ENCODE peak calls at places on chromosomes 6 and 20, in six cellular contexts. I is HepG2, A is A549, F is endothelial cell of umbilical vein, G is K562, Y is GM12878. R is an unnamed sample.

GRCh38 chr6:19417713-19418112 is 419.5 kb upstream of the ID4 start:
- DNase-seq in I (no peak), A (peak), F (no peak), G (no peak), Y (no peak), R (no peak)

GRCh38 chr6:1136415-1136774 is 175.5 kb upstream of the FOXQ1 start:
- DNase-seq in I (no peak), A (no peak), F (no peak), G (no peak), Y (no peak), R (no peak)

GRCh38 chr6:39791311-39791710 is 865 bp upstream of the DAAM2 start:
- DNase-seq in I (peak), A (no peak), F (no peak), G (peak), Y (no peak), R (peak)

GRCh38 chr6:82273295-82273694 is 25.8 kb upstream of the IBTK start:
- DNase-seq in I (no peak), A (no peak), F (no peak), G (no peak), Y (no peak), R (no peak)

GRCh38 chr6:109701774-109702173 is 10.7 kb downstream of the FIG4 start:
- DNase-seq in I (no peak), A (no peak), F (no peak), G (no peak), Y (no peak), R (peak)

GRCh38 chr20:22974354-22974753 is 60.8 kb upstream of the SSTR4 start:
- DNase-seq in I (peak), A (peak), F (peak), G (peak), Y (no peak), R (peak)

GRCh38 chr20:47377122-47377722 is 20.7 kb upstream of the ZMYND8 start:
- DNase-seq in I (no peak), A (peak), F (no peak), G (no peak), Y (no peak), R (no peak)

GRCh38 chr6:170523256-170524187 is 29.6 kb downstream of the PSMB1 start:
- DNase-seq in I (no peak), A (no peak), F (peak), G (no peak), Y (no peak), R (peak)

GRCh38 chr6:112626468-112627082 is 279.4 kb downstream of the RFPL4B start:
- DNase-seq in I (peak), A (peak), F (no peak), G (no peak), Y (no peak), R (peak)

GRCh38 chr6:84847349-84848160 is 83.2 kb upstream of the TBX18 start:
- DNase-seq in I (no peak), A (peak), F (peak), G (no peak), Y (no peak), R (no peak)

GRCh38 chr6:145744619-145745018 is 9.3 kb upstream of the EPM2A start:
- DNase-seq in I (no peak), A (no peak), F (no peak), G (no peak), Y (no peak), R (no peak)

GRCh38 chr20:53736757-53737403 is 143.2 kb upstream of the ZNF217 start:
- DNase-seq in I (no peak), A (no peak), F (peak), G (no peak), Y (peak), R (peak)

GRCh38 chr20:8313073-8313472 is 181.0 kb downstream of the PLCB1 start:
- DNase-seq in I (no peak), A (no peak), F (no peak), G (no peak), Y (no peak), R (no peak)

GRCh38 chr6:158818580-158819212 is 472 bp downstream of the EZR start:
- DNase-seq in I (peak), A (peak), F (peak), G (peak), Y (no peak), R (peak)

GRCh38 chr6:17768881-17769280 is 62.2 kb upstream of the NUP153 start:
- DNase-seq in I (no peak), A (no peak), F (peak), G (no peak), Y (no peak), R (no peak)
- TF ChIP-seq MAX in I (no peak), A (no peak), F (no peak), G (no peak), Y (no peak), R (no peak)

DNA sequence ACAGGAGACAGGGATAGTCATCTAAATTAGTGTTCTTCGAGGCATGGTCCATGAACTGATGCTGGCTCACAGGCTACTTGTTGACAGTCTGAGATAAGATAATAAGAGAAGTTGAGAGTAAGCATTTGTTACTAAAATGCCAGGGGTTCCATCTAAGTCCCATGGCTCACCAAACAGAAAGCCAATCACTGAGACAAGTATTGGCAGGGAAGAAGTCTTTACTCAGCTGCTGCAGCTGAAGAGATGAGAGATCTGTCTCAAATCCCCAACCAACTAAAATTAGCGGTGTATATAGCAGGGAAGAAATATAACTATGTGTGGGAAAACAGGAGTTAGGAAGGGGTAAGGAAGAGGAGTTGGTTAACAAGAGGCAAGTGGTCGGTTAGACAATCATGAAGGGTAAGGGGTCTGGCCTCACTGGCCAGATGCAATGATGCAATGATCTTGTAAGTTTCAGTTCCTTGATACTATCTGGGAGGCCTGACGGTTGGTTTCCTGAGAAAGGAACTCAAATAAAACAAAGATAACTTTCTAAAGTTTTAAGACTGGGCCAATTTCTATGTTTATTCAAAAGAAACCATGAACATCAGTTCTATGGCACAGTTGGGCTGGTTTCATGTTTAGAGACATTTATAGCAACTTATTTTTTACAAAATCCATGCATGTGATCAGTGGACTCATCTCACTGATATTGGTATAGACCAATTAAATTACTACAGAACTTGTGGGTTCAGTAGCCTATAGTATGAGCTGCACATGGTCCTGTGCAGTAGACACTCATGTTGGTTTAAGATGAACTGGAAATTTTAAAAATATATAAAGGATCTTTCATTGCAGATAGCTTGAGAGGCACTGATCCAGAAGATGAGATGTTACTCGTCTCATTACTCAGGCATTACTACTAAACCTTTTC is 9.9 kb upstream of the HEBP2 start:
- DNase-seq in I (no peak), A (no peak), F (no peak), G (no peak), Y (no peak), R (peak)
- TF ChIP-seq MYC in I (no peak), A (no peak), F (no peak), G (no peak), Y (no peak), R (no peak)

GRCh38 chr20:40681684-40682083 is 7.4 kb downstream of the MAFB start:
- DNase-seq in I (no peak), A (no peak), F (no peak), G (no peak), Y (no peak), R (no peak)

GRCh38 chr20:40682104-40683045 is 6.7 kb downstream of the MAFB start:
- DNase-seq in I (peak), A (no peak), F (no peak), G (no peak), Y (no peak), R (no peak)

GRCh38 chr20:40685349-40685748 is 3.7 kb downstream of the MAFB start:
- DNase-seq in I (no peak), A (no peak), F (no peak), G (no peak), Y (no peak), R (no peak)

GRCh38 chr20:40683894-40684268 is 5.2 kb downstream of the MAFB start:
- DNase-seq in I (no peak), A (no peak), F (no peak), G (no peak), Y (no peak), R (no peak)

DNA sequence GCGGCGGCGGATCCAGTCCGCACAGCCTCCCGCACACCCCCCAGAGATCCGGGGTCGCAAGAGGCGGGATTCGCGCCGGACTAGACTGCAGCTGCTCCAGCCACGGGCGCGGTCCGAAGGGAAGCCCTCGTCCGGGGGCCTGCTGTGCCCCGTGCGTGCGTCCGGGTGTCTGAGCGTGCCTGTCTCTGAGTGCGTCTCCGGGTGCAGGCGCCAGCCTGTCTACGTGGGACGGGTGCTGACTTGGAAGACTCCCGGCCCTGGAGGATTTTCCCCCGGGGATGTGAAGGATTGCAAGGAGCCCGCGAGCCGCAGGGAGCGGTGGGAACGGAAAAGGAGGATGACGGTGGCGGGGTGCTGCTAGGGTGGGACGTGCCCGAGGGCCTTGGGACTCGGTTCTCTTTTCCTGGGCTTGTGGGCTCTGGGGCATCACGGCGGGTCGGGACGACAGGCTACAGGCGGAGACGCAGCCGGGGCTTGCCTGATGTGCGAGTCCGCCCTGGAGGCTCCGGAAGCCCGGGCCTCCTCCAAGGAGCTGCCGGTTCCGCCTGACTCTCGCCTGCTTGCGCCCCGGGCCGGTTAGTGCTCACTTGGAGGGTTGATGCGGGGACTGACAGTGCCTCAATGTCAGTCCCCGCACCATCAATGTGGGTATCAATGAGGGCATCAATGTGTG is 5.7 kb downstream of the MAFB start:
- DNase-seq in I (no peak), A (no peak), F (no peak), G (no peak), Y (no peak), R (no peak)
- TF ChIP-seq MAX in I (no peak), A (no peak), F (no peak), G (no peak), Y (no peak), R (no peak)

DNA sequence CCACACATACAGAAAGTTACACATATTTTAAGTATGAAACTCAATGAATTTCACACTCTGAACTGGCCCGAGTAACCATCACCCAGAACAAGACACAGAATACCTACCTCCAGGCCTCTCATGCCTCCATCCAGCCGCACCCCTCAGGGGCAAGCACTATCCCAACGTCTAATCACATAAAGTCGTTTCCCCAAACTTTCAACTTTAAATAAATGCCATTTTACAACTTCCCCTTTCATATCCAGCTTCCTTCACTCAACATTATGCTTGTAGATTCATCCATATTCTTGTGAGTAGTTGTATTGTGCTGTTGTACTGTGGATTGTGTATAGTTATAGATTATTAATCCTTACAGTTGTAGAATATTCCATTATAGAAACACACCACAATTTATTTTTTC is 539.1 kb downstream of the CD83 start:
- DNase-seq in I (no peak), A (no peak), F (no peak), G (no peak), Y (no peak), R (peak)
- TF ChIP-seq MYC in I (no peak), A (no peak), F (no peak), G (no peak), Y (no peak), R (no peak)

GRCh38 chr20:24953204-24953565 is 4.1 kb downstream of the CST7 start:
- DNase-seq in I (no peak), A (no peak), F (no peak), G (no peak), Y (no peak), R (no peak)
- TF ChIP-seq MAX in I (no peak), A (no peak), F (no peak), G (no peak), Y (no peak), R (no peak)

GRCh38 chr20:49843139-49843538 is 30.5 kb downstream of the SLC9A8 start:
- DNase-seq in I (no peak), A (no peak), F (no peak), G (no peak), Y (no peak), R (no peak)
- TF ChIP-seq MYC in I (no peak), A (no peak), F (no peak), G (no peak), Y (no peak), R (no peak)